ENCODE peak calls at places on chromosomes 6 and 20, in seven cellular contexts. One of them, this sample, is unnamed.

GRCh38 chr20:57747889-57748456 is 38.2 kb upstream of the PMEPA1 start:
- DNase-seq in OCI-LY7: no peak
- DNase-seq in cardiac fibroblast: no peak
- DNase-seq in astrocyte of the spinal cord: no peak
- DNase-seq in fibroblast of pulmonary artery: no peak
- DNase-seq in neural progenitor cell: peak; percentile 29
- DNase-seq in heart right ventricle: peak; percentile 16
- DNase-seq in this sample: no peak

GRCh38 chr6:128932061-128932460 is 49.1 kb downstream of the LAMA2 start:
- DNase-seq in OCI-LY7: no peak
- DNase-seq in cardiac fibroblast: peak; percentile 26
- DNase-seq in astrocyte of the spinal cord: peak; percentile 15
- DNase-seq in fibroblast of pulmonary artery: peak; percentile 23
- DNase-seq in neural progenitor cell: no peak
- DNase-seq in heart right ventricle: no peak
- DNase-seq in this sample: peak; percentile 96

GRCh38 chr6:86856937-86857563 is 80.3 kb upstream of the HTR1E start:
- DNase-seq in OCI-LY7: peak; percentile 58
- DNase-seq in cardiac fibroblast: peak; percentile 67
- DNase-seq in astrocyte of the spinal cord: peak; percentile 35
- DNase-seq in fibroblast of pulmonary artery: peak; percentile 40
- DNase-seq in neural progenitor cell: peak; percentile 71
- DNase-seq in heart right ventricle: peak; percentile 9
- DNase-seq in this sample: peak; percentile 62

GRCh38 chr6:111524252-111524651 is 41.2 kb upstream of the REV3L start:
- DNase-seq in OCI-LY7: no peak
- DNase-seq in cardiac fibroblast: no peak
- DNase-seq in astrocyte of the spinal cord: no peak
- DNase-seq in fibroblast of pulmonary artery: no peak
- DNase-seq in neural progenitor cell: no peak
- DNase-seq in heart right ventricle: no peak
- DNase-seq in this sample: no peak

GRCh38 chr20:41361757-41362747 is 4.6 kb downstream of the EMILIN3 start:
- DNase-seq in OCI-LY7: no peak
- DNase-seq in cardiac fibroblast: no peak
- DNase-seq in astrocyte of the spinal cord: no peak
- DNase-seq in fibroblast of pulmonary artery: no peak
- DNase-seq in neural progenitor cell: no peak
- DNase-seq in heart right ventricle: no peak
- DNase-seq in this sample: no peak

GRCh38 chr6:14797875-14798593 is 447.8 kb upstream of the JARID2 start:
- DNase-seq in OCI-LY7: no peak
- DNase-seq in cardiac fibroblast: no peak
- DNase-seq in astrocyte of the spinal cord: no peak
- DNase-seq in fibroblast of pulmonary artery: no peak
- DNase-seq in neural progenitor cell: no peak
- DNase-seq in heart right ventricle: no peak
- DNase-seq in this sample: no peak

GRCh38 chr6:150191809-150192208 is 49.0 kb downstream of the PPP1R14C start:
- DNase-seq in OCI-LY7: no peak
- DNase-seq in cardiac fibroblast: peak; percentile 20
- DNase-seq in astrocyte of the spinal cord: no peak
- DNase-seq in fibroblast of pulmonary artery: peak; percentile 10
- DNase-seq in neural progenitor cell: no peak
- DNase-seq in heart right ventricle: no peak
- DNase-seq in this sample: peak; percentile 87

GRCh38 chr6:149961728-149962425 is 1.9 kb upstream of the ULBP1 start:
- DNase-seq in OCI-LY7: peak; percentile 59
- DNase-seq in cardiac fibroblast: peak; percentile 15
- DNase-seq in astrocyte of the spinal cord: no peak
- DNase-seq in fibroblast of pulmonary artery: peak; percentile 21
- DNase-seq in neural progenitor cell: peak; percentile 62
- DNase-seq in heart right ventricle: no peak
- DNase-seq in this sample: peak; percentile 30

GRCh38 chr20:15195378-15195777 is 858.0 kb upstream of the FLRT3 start:
- DNase-seq in OCI-LY7: no peak
- DNase-seq in cardiac fibroblast: no peak
- DNase-seq in astrocyte of the spinal cord: no peak
- DNase-seq in fibroblast of pulmonary artery: no peak
- DNase-seq in neural progenitor cell: no peak
- DNase-seq in heart right ventricle: no peak
- DNase-seq in this sample: no peak

GRCh38 chr6:125201961-125202729 is 48.6 kb downstream of the TPD52L1 start:
- DNase-seq in OCI-LY7: no peak
- DNase-seq in cardiac fibroblast: peak; percentile 97
- DNase-seq in astrocyte of the spinal cord: peak; percentile 94
- DNase-seq in fibroblast of pulmonary artery: peak; percentile 97
- DNase-seq in neural progenitor cell: no peak
- DNase-seq in heart right ventricle: no peak
- DNase-seq in this sample: peak; percentile 95

GRCh38 chr6:163264662-163265035 is 149.9 kb upstream of the QKI start:
- DNase-seq in OCI-LY7: no peak
- DNase-seq in cardiac fibroblast: no peak
- DNase-seq in astrocyte of the spinal cord: no peak
- DNase-seq in fibroblast of pulmonary artery: no peak
- DNase-seq in neural progenitor cell: no peak
- DNase-seq in heart right ventricle: no peak
- DNase-seq in this sample: no peak

GRCh38 chr6:6556162-6556737 is 32.3 kb upstream of the LY86 start:
- DNase-seq in OCI-LY7: no peak
- DNase-seq in cardiac fibroblast: no peak
- DNase-seq in astrocyte of the spinal cord: no peak
- DNase-seq in fibroblast of pulmonary artery: peak; percentile 5
- DNase-seq in neural progenitor cell: no peak
- DNase-seq in heart right ventricle: no peak
- DNase-seq in this sample: no peak

GRCh38 chr6:161365633-161366032 is 91.8 kb upstream of the AGPAT4 start:
- DNase-seq in OCI-LY7: no peak
- DNase-seq in cardiac fibroblast: no peak
- DNase-seq in astrocyte of the spinal cord: no peak
- DNase-seq in fibroblast of pulmonary artery: no peak
- DNase-seq in neural progenitor cell: no peak
- DNase-seq in heart right ventricle: no peak
- DNase-seq in this sample: no peak

GRCh38 chr6:159862103-159862502 is 28.7 kb upstream of the MAS1 start:
- DNase-seq in OCI-LY7: no peak
- DNase-seq in cardiac fibroblast: no peak
- DNase-seq in astrocyte of the spinal cord: no peak
- DNase-seq in fibroblast of pulmonary artery: no peak
- DNase-seq in neural progenitor cell: no peak
- DNase-seq in heart right ventricle: no peak
- DNase-seq in this sample: no peak

GRCh38 chr6:122374307-122374706 is 25.1 kb upstream of the HSF2 start:
- DNase-seq in OCI-LY7: no peak
- DNase-seq in cardiac fibroblast: no peak
- DNase-seq in astrocyte of the spinal cord: no peak
- DNase-seq in fibroblast of pulmonary artery: no peak
- DNase-seq in neural progenitor cell: no peak
- DNase-seq in heart right ventricle: no peak
- DNase-seq in this sample: no peak

GRCh38 chr6:139159016-139159415 is 24.1 kb downstream of the HECA start:
- DNase-seq in OCI-LY7: no peak
- DNase-seq in cardiac fibroblast: peak; percentile 17
- DNase-seq in astrocyte of the spinal cord: no peak
- DNase-seq in fibroblast of pulmonary artery: no peak
- DNase-seq in neural progenitor cell: no peak
- DNase-seq in heart right ventricle: no peak
- DNase-seq in this sample: peak; percentile 47

GRCh38 chr6:32298632-32299336 is 72.9 kb downstream of the TSBP1 start:
- DNase-seq in OCI-LY7: no peak
- DNase-seq in cardiac fibroblast: peak; percentile 63
- DNase-seq in astrocyte of the spinal cord: no peak
- DNase-seq in fibroblast of pulmonary artery: peak; percentile 33
- DNase-seq in neural progenitor cell: no peak
- DNase-seq in heart right ventricle: no peak
- DNase-seq in this sample: peak; percentile 38

GRCh38 chr20:44719841-44720240 is 4.7 kb downstream of the CCN5 start:
- DNase-seq in OCI-LY7: no peak
- DNase-seq in cardiac fibroblast: no peak
- DNase-seq in astrocyte of the spinal cord: no peak
- DNase-seq in fibroblast of pulmonary artery: no peak
- DNase-seq in neural progenitor cell: no peak
- DNase-seq in heart right ventricle: no peak
- DNase-seq in this sample: no peak

GRCh38 chr20:3251806-3252205 is 12.8 kb upstream of the SLC4A11 start:
- DNase-seq in OCI-LY7: no peak
- DNase-seq in cardiac fibroblast: peak; percentile 42
- DNase-seq in astrocyte of the spinal cord: no peak
- DNase-seq in fibroblast of pulmonary artery: peak; percentile 57
- DNase-seq in neural progenitor cell: no peak
- DNase-seq in heart right ventricle: no peak
- DNase-seq in this sample: no peak

GRCh38 chr20:38197217-38198008 is 32.3 kb upstream of the TGM2 start:
- DNase-seq in OCI-LY7: no peak
- DNase-seq in cardiac fibroblast: peak; percentile 33
- DNase-seq in astrocyte of the spinal cord: no peak
- DNase-seq in fibroblast of pulmonary artery: peak; percentile 30
- DNase-seq in neural progenitor cell: no peak
- DNase-seq in heart right ventricle: no peak
- DNase-seq in this sample: no peak

GRCh38 chr20:63085087-63085861 is 78.5 kb upstream of the BHLHE23 start:
- DNase-seq in OCI-LY7: no peak
- DNase-seq in cardiac fibroblast: no peak
- DNase-seq in astrocyte of the spinal cord: no peak
- DNase-seq in fibroblast of pulmonary artery: no peak
- DNase-seq in neural progenitor cell: no peak
- DNase-seq in heart right ventricle: no peak
- DNase-seq in this sample: no peak

GRCh38 chr6:139433647-139434419 is 59.4 kb upstream of the CITED2 start:
- DNase-seq in OCI-LY7: no peak
- DNase-seq in cardiac fibroblast: peak; percentile 53
- DNase-seq in astrocyte of the spinal cord: no peak
- DNase-seq in fibroblast of pulmonary artery: peak; percentile 30
- DNase-seq in neural progenitor cell: no peak
- DNase-seq in heart right ventricle: no peak
- DNase-seq in this sample: peak; percentile 76

GRCh38 chr6:107620736-107621135 is 130.8 kb downstream of the SOBP start:
- DNase-seq in OCI-LY7: no peak
- DNase-seq in cardiac fibroblast: peak; percentile 30
- DNase-seq in astrocyte of the spinal cord: no peak
- DNase-seq in fibroblast of pulmonary artery: peak; percentile 28
- DNase-seq in neural progenitor cell: no peak
- DNase-seq in heart right ventricle: no peak
- DNase-seq in this sample: no peak

DNA sequence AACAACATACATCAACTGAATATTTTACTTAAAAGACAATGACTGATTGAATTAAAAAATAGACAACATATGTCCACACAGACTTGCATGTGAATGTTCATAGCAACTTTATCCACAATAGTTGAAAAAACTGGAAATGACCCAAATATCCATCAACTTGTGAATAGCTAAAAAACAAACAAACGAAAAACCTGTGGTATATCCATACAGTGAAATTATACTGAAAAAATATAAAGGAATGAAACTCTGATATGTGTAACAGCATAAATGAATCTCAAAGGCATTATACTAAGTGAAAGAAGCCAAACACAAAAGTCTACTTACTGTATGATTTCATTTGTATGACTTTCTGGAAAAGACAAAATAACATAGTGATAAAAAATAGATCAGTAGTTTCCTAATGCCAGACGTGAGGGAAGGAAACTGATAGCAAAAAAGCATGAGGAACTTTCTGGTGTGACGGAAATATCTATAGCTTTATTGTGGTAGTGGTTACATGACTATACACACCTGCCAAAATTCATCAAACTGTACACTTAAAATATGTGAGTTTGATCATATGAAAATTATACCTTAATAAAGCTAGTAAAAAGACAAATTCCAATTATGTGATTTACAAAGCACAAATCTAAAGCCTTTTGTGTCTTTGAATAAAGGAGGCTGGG is 123.2 kb downstream of the BACH2 start:
- DNase-seq in OCI-LY7: no peak
- DNase-seq in cardiac fibroblast: no peak
- DNase-seq in astrocyte of the spinal cord: no peak
- DNase-seq in fibroblast of pulmonary artery: no peak
- DNase-seq in neural progenitor cell: no peak
- DNase-seq in heart right ventricle: no peak
- DNase-seq in this sample: no peak
- H3K4me3 ChIP-seq in OCI-LY7: no peak overlapping the region
- H3K4me3 ChIP-seq in cardiac fibroblast: no peak overlapping the region
- H3K4me3 ChIP-seq in astrocyte of the spinal cord: no peak overlapping the region
- H3K4me3 ChIP-seq in fibroblast of pulmonary artery: no peak overlapping the region
- H3K4me3 ChIP-seq in neural progenitor cell: no peak overlapping the region
- H3K4me3 ChIP-seq in heart right ventricle: no peak overlapping the region
- H3K4me3 ChIP-seq in this sample: no peak overlapping the region

DNA sequence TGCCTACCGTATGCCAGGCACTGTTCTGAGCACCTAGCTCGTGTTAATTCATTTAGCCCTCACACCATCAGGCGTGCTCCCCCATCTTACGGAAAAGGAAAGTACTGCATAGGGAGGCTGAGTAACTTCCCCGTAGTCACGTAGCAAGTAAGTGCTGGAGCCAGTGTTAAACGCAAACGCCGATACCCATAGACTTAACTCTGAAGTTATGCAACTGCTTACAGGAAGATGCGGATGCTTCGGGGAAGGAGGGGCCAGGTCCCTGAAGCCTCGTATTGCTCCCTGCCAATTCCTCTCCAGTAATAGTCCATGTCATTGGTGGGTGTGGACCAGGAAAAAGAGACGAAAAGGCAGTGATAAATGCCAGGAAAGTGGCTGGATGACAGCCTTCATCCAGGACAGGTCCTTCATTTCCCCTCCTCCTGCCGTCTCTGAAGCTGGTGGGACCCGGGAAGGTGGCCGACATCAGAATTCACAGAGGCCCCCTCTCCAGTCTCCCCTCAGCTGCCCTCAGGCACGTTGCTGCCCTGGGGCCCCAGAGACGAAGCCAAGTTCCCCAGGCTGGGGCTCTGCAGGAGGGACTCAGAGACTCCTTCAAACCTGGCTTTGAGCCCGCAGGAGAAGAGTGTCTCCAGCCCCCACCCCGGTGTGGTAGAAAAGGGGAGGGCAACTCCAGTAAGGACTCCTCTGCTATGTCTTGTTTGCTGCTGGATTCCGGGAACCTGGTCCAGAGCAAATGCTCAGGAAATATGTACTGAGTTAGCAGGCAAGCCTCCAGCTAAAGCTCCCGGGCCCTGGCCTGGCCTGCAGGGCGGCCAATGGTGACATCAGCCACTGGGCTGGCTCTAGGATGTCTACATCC is 37.7 kb downstream of the RAB44 start:
- DNase-seq in OCI-LY7: no peak
- DNase-seq in cardiac fibroblast: peak; percentile 68
- DNase-seq in astrocyte of the spinal cord: peak; percentile 61
- DNase-seq in fibroblast of pulmonary artery: peak; percentile 97
- DNase-seq in neural progenitor cell: no peak
- DNase-seq in heart right ventricle: peak; percentile 89
- DNase-seq in this sample: peak; percentile 85
- TF ChIP-seq CTCF in OCI-LY7: no peak
- TF ChIP-seq CTCF in cardiac fibroblast: no peak
- TF ChIP-seq CTCF in astrocyte of the spinal cord: no peak
- TF ChIP-seq CTCF in fibroblast of pulmonary artery: peak; percentile 35
- TF ChIP-seq CTCF in neural progenitor cell: no peak
- TF ChIP-seq CTCF in heart right ventricle: no peak
- TF ChIP-seq CTCF in this sample: peak; percentile 33

GRCh38 chr6:28211840-28212509 is 13.1 kb upstream of the ZSCAN9 start:
- DNase-seq in OCI-LY7: no peak
- DNase-seq in cardiac fibroblast: no peak
- DNase-seq in astrocyte of the spinal cord: no peak
- DNase-seq in fibroblast of pulmonary artery: no peak
- DNase-seq in neural progenitor cell: peak; percentile 38
- DNase-seq in heart right ventricle: no peak
- DNase-seq in this sample: no peak
- H3K4me3 ChIP-seq in OCI-LY7: no peak overlapping the region
- H3K4me3 ChIP-seq in cardiac fibroblast: peak overlapping the region; percentile 48
- H3K4me3 ChIP-seq in astrocyte of the spinal cord: peak overlapping the region; percentile 56
- H3K4me3 ChIP-seq in fibroblast of pulmonary artery: peak overlapping the region; percentile 53
- H3K4me3 ChIP-seq in neural progenitor cell: peak overlapping the region; percentile 57
- H3K4me3 ChIP-seq in heart right ventricle: peak overlapping the region; percentile 21
- H3K4me3 ChIP-seq in this sample: peak overlapping the region; percentile 72

GRCh38 chr20:8829232-8829631 is 239.7 kb upstream of the PLCB4 start:
- DNase-seq in OCI-LY7: no peak
- DNase-seq in cardiac fibroblast: no peak
- DNase-seq in astrocyte of the spinal cord: no peak
- DNase-seq in fibroblast of pulmonary artery: no peak
- DNase-seq in neural progenitor cell: no peak
- DNase-seq in heart right ventricle: no peak
- DNase-seq in this sample: no peak
- TF ChIP-seq CTCF in OCI-LY7: peak; percentile 29
- TF ChIP-seq CTCF in cardiac fibroblast: peak; percentile 19
- TF ChIP-seq CTCF in astrocyte of the spinal cord: peak; percentile 29
- TF ChIP-seq CTCF in fibroblast of pulmonary artery: peak; percentile 23
- TF ChIP-seq CTCF in neural progenitor cell: peak; percentile 37
- TF ChIP-seq CTCF in heart right ventricle: no peak
- TF ChIP-seq CTCF in this sample: no peak

This sample was measured in epithelial cell of esophagus.